ENCODE peak calls at places on chromosome 1, in six cellular contexts. V, G, Y, S, F and J are unnamed samples.
A peak's percentile ranks its signal among the peaks of the same experiment; 100 is the strongest.

GRCh38 chr1:156149374-156150106 is 3.8 kb upstream of the SEMA4A start:
- DNase-seq in V (peak; percentile 37), Y (no peak), G (no peak), S (peak; percentile 79), F (peak; percentile 92), J (peak; percentile 93)

GRCh38 chr1:55893155-55893554 is 678.0 kb upstream of the USP24 start:
- DNase-seq in S (no peak), F (no peak), G (peak; percentile 59), Y (peak; percentile 53), V (peak; percentile 7), J (peak; percentile 65)

GRCh38 chr1:28646040-28646439 is 2.4 kb upstream of the RNU11 start:
- DNase-seq in G (peak; percentile 80), V (peak; percentile 45), F (no peak), Y (no peak), S (no peak), J (no peak)

GRCh38 chr1:61914823-61915482 is 172.7 kb downstream of the PATJ start:
- DNase-seq in Y (peak; percentile 37), G (peak; percentile 96), S (no peak), V (no peak), F (no peak), J (no peak)

GRCh38 chr1:189513091-189513490 is 964.6 kb downstream of the BRINP3 start:
- DNase-seq in S (no peak), F (no peak), Y (no peak), G (peak; percentile 50), V (no peak), J (no peak)

GRCh38 chr1:88731475-88731874 is 47.4 kb downstream of the PKN2 start:
- DNase-seq in S (no peak), F (no peak), G (no peak), Y (no peak), V (no peak), J (no peak)

GRCh38 chr1:116933586-116934515 is 24.1 kb downstream of the PTGFRN start:
- DNase-seq in F (no peak), Y (no peak), S (no peak), V (no peak), G (no peak), J (no peak)

GRCh38 chr1:3249236-3249845 is 180.3 kb downstream of the PRDM16 start:
- DNase-seq in G (no peak), V (no peak), Y (no peak), S (no peak), F (no peak), J (no peak)

GRCh38 chr1:230303069-230303468 is 123.1 kb downstream of the PGBD5 start:
- DNase-seq in V (peak; percentile 18), S (no peak), G (no peak), Y (no peak), F (no peak), J (no peak)

GRCh38 chr1:202144510-202145324 is at the start of gene ARL8A:
- DNase-seq in F (peak; percentile 83), S (no peak), V (peak; percentile 81), G (no peak), Y (no peak), J (no peak)

GRCh38 chr1:53771648-53772047 is 32.7 kb upstream of the GLIS1 start:
- DNase-seq in Y (no peak), V (no peak), G (no peak), S (no peak), F (no peak), J (no peak)

GRCh38 chr1:107707111-107707510 is 257.9 kb downstream of the VAV3 start:
- DNase-seq in Y (no peak), S (no peak), G (no peak), F (no peak), V (no peak), J (no peak)

GRCh38 chr1:152459596-152460528 is 45.8 kb upstream of the CRNN start:
- DNase-seq in G (peak; percentile 51), Y (peak; percentile 64), S (peak; percentile 84), F (peak; percentile 62), V (peak; percentile 72), J (peak; percentile 65)

DNA sequence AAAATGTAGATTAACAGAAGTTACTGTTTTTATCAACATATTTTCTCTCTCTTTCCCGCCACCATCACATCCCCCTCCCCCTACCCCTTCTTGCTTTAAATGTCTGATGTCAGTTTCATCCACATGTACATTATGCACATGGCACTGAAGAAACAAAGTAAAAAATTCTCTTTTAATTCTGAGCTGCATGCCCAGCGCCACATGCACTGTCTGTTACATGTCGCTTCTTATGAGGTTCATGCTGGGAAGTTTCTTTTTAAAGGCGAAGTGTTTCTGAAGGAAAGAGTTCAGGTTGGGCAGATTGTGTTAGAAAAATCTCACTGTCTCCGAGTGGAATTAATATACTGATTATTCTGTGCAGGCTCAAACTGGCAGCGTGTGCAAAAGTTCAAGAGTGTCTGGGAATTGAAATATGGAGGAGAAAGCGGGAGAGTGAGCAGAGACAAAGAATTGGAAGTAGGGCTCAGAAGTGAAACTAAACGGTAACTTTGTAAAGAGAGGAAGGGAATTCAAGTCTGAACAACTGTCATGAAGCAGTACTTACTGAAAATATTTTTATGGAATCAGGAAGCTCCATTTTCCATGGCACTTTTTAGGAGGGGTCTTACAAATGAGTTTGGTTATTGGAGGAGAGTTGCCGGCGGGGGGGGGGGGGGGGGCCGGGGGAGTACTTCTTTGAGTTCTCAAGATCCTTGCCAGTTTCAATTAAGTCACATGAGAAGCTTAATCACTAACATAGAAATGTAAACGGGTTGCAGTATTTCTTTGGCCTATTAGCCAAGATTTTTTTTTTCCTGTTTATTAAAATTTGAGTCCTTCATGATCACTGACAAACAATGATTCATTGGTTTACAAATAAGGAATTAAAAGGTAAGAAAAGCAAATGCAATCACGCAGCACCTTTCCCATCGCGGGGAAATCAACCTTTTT is 217.7 kb downstream of the SDCCAG8 start:
- DNase-seq in S (no peak), Y (no peak), V (no peak), G (no peak), F (no peak), J (no peak)
- H3K9ac ChIP-seq in S (no peak overlapping the region), Y (no peak overlapping the region), V (no peak overlapping the region), G (no peak overlapping the region), F (no peak overlapping the region), J (no peak overlapping the region)

GRCh38 chr1:160658956-160659255 is 12.1 kb upstream of the SLAMF1 start:
- DNase-seq in S (no peak), Y (no peak), G (no peak), F (no peak), V (no peak), J (no peak)

GRCh38 chr1:160658162-160658955 is 11.5 kb upstream of the SLAMF1 start:
- DNase-seq in V (peak; percentile 63), S (no peak), F (no peak), G (no peak), Y (no peak), J (no peak)

GRCh38 chr1:160657477-160657820 is 10.6 kb upstream of the SLAMF1 start:
- DNase-seq in G (no peak), S (no peak), V (no peak), F (no peak), Y (no peak), J (no peak)

GRCh38 chr1:160659566-160659965 is 12.7 kb upstream of the SLAMF1 start:
- DNase-seq in V (no peak), G (no peak), S (no peak), Y (no peak), F (no peak), J (no peak)

GRCh38 chr1:160656737-160657476 is 10.1 kb upstream of the SLAMF1 start:
- DNase-seq in S (no peak), V (no peak), G (no peak), F (no peak), Y (no peak), J (no peak)
- H3K4me1 ChIP-seq in S (peaks cover 63% of the 10 kb centered on the region), V (peaks cover 27% of the 10 kb centered on the region), G (no peaks in the 10 kb centered on the region), F (peaks cover 8% of the 10 kb centered on the region), Y (no peaks in the 10 kb centered on the region), J (peaks cover 13% of the 10 kb centered on the region)

GRCh38 chr1:51535006-51535592 is 16.0 kb upstream of the EPS15 start:
- DNase-seq in G (peak; percentile 17), F (peak; percentile 54), V (peak; percentile 74), S (peak; percentile 54), Y (peak; percentile 39), J (peak; percentile 39)
- TF ChIP-seq ZNF274 in G (no peak), F (no peak), V (no peak), S (no peak), Y (no peak), J (no peak)

GRCh38 chr1:20199840-20200239 is 13.5 kb upstream of the PLA2G2C start:
- DNase-seq in V (no peak), S (no peak), Y (no peak), F (no peak), G (no peak), J (no peak)

GRCh38 chr1:20199410-20199809 is 13.1 kb upstream of the PLA2G2C start:
- DNase-seq in S (no peak), V (peak; percentile 48), Y (no peak), G (no peak), F (no peak), J (no peak)

GRCh38 chr1:20198918-20199317 is 12.6 kb upstream of the PLA2G2C start:
- DNase-seq in Y (no peak), G (no peak), F (no peak), V (peak; percentile 84), S (no peak), J (no peak)

GRCh38 chr1:20197329-20197791 is 11.0 kb upstream of the PLA2G2C start:
- DNase-seq in Y (no peak), V (peak; percentile 92), S (no peak), F (no peak), G (no peak), J (no peak)

GRCh38 chr1:20198296-20198695 is 12.0 kb upstream of the PLA2G2C start:
- DNase-seq in Y (no peak), V (no peak), S (no peak), F (no peak), G (no peak), J (no peak)
- H3K9ac ChIP-seq in Y (no peak overlapping the region), V (no peak overlapping the region), S (no peak overlapping the region), F (no peak overlapping the region), G (no peak overlapping the region), J (no peak overlapping the region)

GRCh38 chr1:246035060-246035531 is 472.0 kb downstream of the SMYD3 start:
- DNase-seq in F (no peak), V (no peak), S (no peak), G (no peak), Y (no peak), J (no peak)

GRCh38 chr1:246032111-246032551 is 474.9 kb downstream of the SMYD3 start:
- DNase-seq in V (no peak), F (no peak), S (no peak), G (peak; percentile 11), Y (no peak), J (no peak)

GRCh38 chr1:246036175-246036574 is 470.9 kb downstream of the SMYD3 start:
- DNase-seq in F (no peak), S (no peak), Y (no peak), V (no peak), G (no peak), J (no peak)

GRCh38 chr1:246034630-246035029 is 472.4 kb downstream of the SMYD3 start:
- DNase-seq in V (no peak), F (no peak), S (no peak), Y (no peak), G (no peak), J (no peak)

GRCh38 chr1:246032984-246033383 is 474.1 kb downstream of the SMYD3 start:
- DNase-seq in Y (no peak), S (no peak), F (no peak), V (no peak), G (no peak), J (no peak)
- H3K4me1 ChIP-seq in Y (no peaks in the 10 kb centered on the region), S (no peaks in the 10 kb centered on the region), F (no peaks in the 10 kb centered on the region), V (peaks cover 13% of the 10 kb centered on the region), G (peaks cover 14% of the 10 kb centered on the region), J (no peaks in the 10 kb centered on the region)

GRCh38 chr1:204623365-204623893 is 62.1 kb downstream of the LRRN2 start:
- DNase-seq in G (peak; percentile 71), V (peak; percentile 94), Y (peak; percentile 26), F (no peak), S (no peak), J (no peak)
- TF ChIP-seq ZNF274 in G (no peak), V (no peak), Y (no peak), F (no peak), S (no peak), J (no peak)

GRCh38 chr1:9197186-9198099 is 37.1 kb upstream of the H6PD start:
- DNase-seq in G (no peak), V (no peak), F (no peak), Y (no peak), S (no peak), J (no peak)
- H3K9ac ChIP-seq in G (peak overlapping the region; percentile 50), V (no peak overlapping the region), F (no peak overlapping the region), Y (no peak overlapping the region), S (no peak overlapping the region), J (peak overlapping the region; percentile 12)